ENCODE peak calls at places on chromosomes 3 and 15, in six cellular contexts. One of them, this sample, is unnamed.

GRCh38 chr15:93985925-93986324 is 245.4 kb upstream of the MCTP2 start:
- DNase-seq in IMR-90: no peak
- DNase-seq in esophagus muscularis mucosa: no peak
- DNase-seq in A549: no peak
- DNase-seq in GM12878: no peak
- DNase-seq in testis: no peak
- DNase-seq in this sample: no peak

GRCh38 chr3:72487078-72487765 is 361.0 kb downstream of the SHQ1 start:
- DNase-seq in testis: peak
- DNase-seq in IMR-90: peak
- DNase-seq in A549: peak
- DNase-seq in GM12878: no peak
- DNase-seq in esophagus muscularis mucosa: peak
- DNase-seq in this sample: peak

GRCh38 chr3:71581451-71581980 is 2.0 kb downstream of the FOXP1 start:
- DNase-seq in IMR-90: no peak
- DNase-seq in testis: peak
- DNase-seq in esophagus muscularis mucosa: peak
- DNase-seq in GM12878: no peak
- DNase-seq in A549: no peak
- DNase-seq in this sample: peak

GRCh38 chr3:188404124-188404523 is 250.2 kb downstream of the LPP start:
- DNase-seq in IMR-90: no peak
- DNase-seq in GM12878: no peak
- DNase-seq in testis: no peak
- DNase-seq in A549: no peak
- DNase-seq in esophagus muscularis mucosa: no peak
- DNase-seq in this sample: no peak

GRCh38 chr3:109334572-109334971 is 2.8 kb downstream of the DPPA4 start:
- DNase-seq in IMR-90: no peak
- DNase-seq in testis: no peak
- DNase-seq in GM12878: no peak
- DNase-seq in A549: no peak
- DNase-seq in esophagus muscularis mucosa: no peak
- DNase-seq in this sample: no peak

GRCh38 chr3:188133646-188134045 is 20.3 kb upstream of the LPP start:
- DNase-seq in IMR-90: peak
- DNase-seq in A549: no peak
- DNase-seq in GM12878: no peak
- DNase-seq in testis: no peak
- DNase-seq in esophagus muscularis mucosa: no peak
- DNase-seq in this sample: no peak

GRCh38 chr3:66416556-66417304 is 84.1 kb downstream of the LRIG1 start:
- DNase-seq in testis: peak
- DNase-seq in esophagus muscularis mucosa: no peak
- DNase-seq in A549: no peak
- DNase-seq in IMR-90: peak
- DNase-seq in GM12878: no peak
- DNase-seq in this sample: no peak

GRCh38 chr3:171480526-171480925 is 20.3 kb upstream of the TNIK start:
- DNase-seq in IMR-90: no peak
- DNase-seq in GM12878: peak
- DNase-seq in esophagus muscularis mucosa: no peak
- DNase-seq in testis: no peak
- DNase-seq in A549: no peak
- DNase-seq in this sample: peak

GRCh38 chr3:72629191-72629611 is 219.0 kb downstream of the SHQ1 start:
- DNase-seq in testis: no peak
- DNase-seq in A549: no peak
- DNase-seq in IMR-90: no peak
- DNase-seq in GM12878: no peak
- DNase-seq in esophagus muscularis mucosa: no peak
- DNase-seq in this sample: no peak

GRCh38 chr3:72227536-72228070 is 442.7 kb upstream of the PROK2 start:
- DNase-seq in testis: no peak
- DNase-seq in esophagus muscularis mucosa: no peak
- DNase-seq in A549: no peak
- DNase-seq in GM12878: no peak
- DNase-seq in IMR-90: no peak
- DNase-seq in this sample: no peak

GRCh38 chr3:43773273-43774104 is 82.8 kb downstream of the ABHD5 start:
- DNase-seq in testis: peak
- DNase-seq in IMR-90: peak
- DNase-seq in esophagus muscularis mucosa: no peak
- DNase-seq in GM12878: no peak
- DNase-seq in A549: no peak
- DNase-seq in this sample: no peak

GRCh38 chr15:35624881-35625280 is 78.9 kb upstream of the DPH6 start:
- DNase-seq in GM12878: no peak
- DNase-seq in IMR-90: peak
- DNase-seq in testis: no peak
- DNase-seq in A549: no peak
- DNase-seq in esophagus muscularis mucosa: no peak
- DNase-seq in this sample: no peak

GRCh38 chr15:101067660-101068522 is 148.7 kb downstream of the LRRK1 start:
- DNase-seq in esophagus muscularis mucosa: no peak
- DNase-seq in testis: no peak
- DNase-seq in IMR-90: peak
- DNase-seq in GM12878: no peak
- DNase-seq in A549: no peak
- DNase-seq in this sample: no peak

GRCh38 chr15:90807074-90807646 is 61.2 kb upstream of the FURIN start:
- DNase-seq in A549: no peak
- DNase-seq in esophagus muscularis mucosa: no peak
- DNase-seq in testis: no peak
- DNase-seq in GM12878: no peak
- DNase-seq in IMR-90: no peak
- DNase-seq in this sample: no peak

GRCh38 chr15:93341164-93341563 is 252.2 kb upstream of the RGMA start:
- DNase-seq in IMR-90: no peak
- DNase-seq in A549: no peak
- DNase-seq in GM12878: no peak
- DNase-seq in esophagus muscularis mucosa: no peak
- DNase-seq in testis: no peak
- DNase-seq in this sample: no peak

GRCh38 chr3:72412557-72412956 is 435.7 kb downstream of the SHQ1 start:
- DNase-seq in esophagus muscularis mucosa: no peak
- DNase-seq in GM12878: no peak
- DNase-seq in A549: no peak
- DNase-seq in IMR-90: no peak
- DNase-seq in testis: no peak
- DNase-seq in this sample: no peak

GRCh38 chr15:86231864-86232801 is 152.5 kb downstream of the AGBL1 start:
- DNase-seq in IMR-90: no peak
- DNase-seq in testis: peak
- DNase-seq in A549: peak
- DNase-seq in esophagus muscularis mucosa: no peak
- DNase-seq in GM12878: no peak
- DNase-seq in this sample: no peak

GRCh38 chr3:137987723-137988122 is 22.2 kb upstream of the CLDN18 start:
- DNase-seq in IMR-90: no peak
- DNase-seq in GM12878: no peak
- DNase-seq in esophagus muscularis mucosa: no peak
- DNase-seq in A549: no peak
- DNase-seq in testis: no peak
- DNase-seq in this sample: no peak

GRCh38 chr3:56800373-56801150 is 1.2 kb downstream of the ARHGEF3 start:
- DNase-seq in A549: no peak
- DNase-seq in GM12878: no peak
- DNase-seq in IMR-90: no peak
- DNase-seq in esophagus muscularis mucosa: no peak
- DNase-seq in testis: no peak
- DNase-seq in this sample: peak

GRCh38 chr3:120425877-120426276 is 24.9 kb downstream of the FSTL1 start:
- DNase-seq in esophagus muscularis mucosa: no peak
- DNase-seq in A549: no peak
- DNase-seq in GM12878: no peak
- DNase-seq in testis: no peak
- DNase-seq in IMR-90: peak
- DNase-seq in this sample: peak

GRCh38 chr3:69770976-69771634 is 31.8 kb downstream of the MITF start:
- DNase-seq in IMR-90: peak
- DNase-seq in esophagus muscularis mucosa: no peak
- DNase-seq in testis: no peak
- DNase-seq in GM12878: no peak
- DNase-seq in A549: no peak
- DNase-seq in this sample: peak

GRCh38 chr3:72310028-72310987 is 525.4 kb upstream of the PROK2 start:
- DNase-seq in testis: no peak
- DNase-seq in IMR-90: peak
- DNase-seq in GM12878: peak
- DNase-seq in A549: no peak
- DNase-seq in esophagus muscularis mucosa: no peak
- DNase-seq in this sample: peak

GRCh38 chr15:25670025-25670554 is 193.0 kb downstream of the ATP10A start:
- DNase-seq in testis: peak
- DNase-seq in A549: no peak
- DNase-seq in esophagus muscularis mucosa: no peak
- DNase-seq in IMR-90: peak
- DNase-seq in GM12878: no peak
- DNase-seq in this sample: no peak

GRCh38 chr15:98981851-98982722 is 25.5 kb downstream of the PGPEP1L start:
- DNase-seq in esophagus muscularis mucosa: peak
- DNase-seq in A549: no peak
- DNase-seq in GM12878: peak
- DNase-seq in IMR-90: peak
- DNase-seq in testis: no peak
- DNase-seq in this sample: no peak

GRCh38 chr3:121111914-121112612 is 204.1 kb downstream of the STXBP5L start:
- DNase-seq in IMR-90: no peak
- DNase-seq in esophagus muscularis mucosa: no peak
- DNase-seq in GM12878: no peak
- DNase-seq in A549: no peak
- DNase-seq in testis: no peak
- DNase-seq in this sample: no peak

GRCh38 chr15:34043391-34043790 is 4.4 kb upstream of the AVEN start:
- DNase-seq in IMR-90: no peak
- DNase-seq in GM12878: no peak
- DNase-seq in esophagus muscularis mucosa: no peak
- DNase-seq in testis: no peak
- DNase-seq in A549: no peak
- DNase-seq in this sample: no peak

GRCh38 chr15:76512971-76513370 is 176.4 kb downstream of the ISL2 start:
- DNase-seq in GM12878: no peak
- DNase-seq in IMR-90: peak
- DNase-seq in testis: no peak
- DNase-seq in esophagus muscularis mucosa: no peak
- DNase-seq in A549: no peak
- DNase-seq in this sample: no peak

GRCh38 chr3:66303556-66303955 is 82.8 kb downstream of the SLC25A26 start:
- DNase-seq in esophagus muscularis mucosa: no peak
- DNase-seq in IMR-90: no peak
- DNase-seq in testis: no peak
- DNase-seq in GM12878: no peak
- DNase-seq in A549: no peak
- DNase-seq in this sample: no peak

GRCh38 chr3:87311309-87311708 is 34.9 kb upstream of the POU1F1 start:
- DNase-seq in GM12878: no peak
- DNase-seq in IMR-90: no peak
- DNase-seq in esophagus muscularis mucosa: no peak
- DNase-seq in A549: no peak
- DNase-seq in testis: no peak
- DNase-seq in this sample: no peak

GRCh38 chr3:38138347-38139190 is at the start of gene MYD88:
- DNase-seq in IMR-90: peak
- DNase-seq in GM12878: no peak
- DNase-seq in esophagus muscularis mucosa: peak
- DNase-seq in A549: peak
- DNase-seq in testis: peak
- DNase-seq in this sample: peak
- TF ChIP-seq POLR2A in IMR-90: no peak
- TF ChIP-seq POLR2A in GM12878: peak
- TF ChIP-seq POLR2A in esophagus muscularis mucosa: no peak
- TF ChIP-seq POLR2A in A549: peak
- TF ChIP-seq POLR2A in testis: no peak
- TF ChIP-seq POLR2A in this sample: peak

GRCh38 chr3:124276863-124277515 is 285.1 kb upstream of the ROPN1 start:
- DNase-seq in esophagus muscularis mucosa: no peak
- DNase-seq in IMR-90: no peak
- DNase-seq in A549: no peak
- DNase-seq in testis: peak
- DNase-seq in GM12878: no peak
- DNase-seq in this sample: no peak

GRCh38 chr3:124276163-124276862 is 284.4 kb upstream of the ROPN1 start:
- DNase-seq in GM12878: no peak
- DNase-seq in testis: no peak
- DNase-seq in IMR-90: no peak
- DNase-seq in A549: no peak
- DNase-seq in esophagus muscularis mucosa: no peak
- DNase-seq in this sample: no peak

GRCh38 chr3:124273651-124274050 is 281.7 kb upstream of the ROPN1 start:
- DNase-seq in testis: no peak
- DNase-seq in IMR-90: peak
- DNase-seq in GM12878: no peak
- DNase-seq in A549: no peak
- DNase-seq in esophagus muscularis mucosa: no peak
- DNase-seq in this sample: no peak

GRCh38 chr3:124277516-124277890 is 285.6 kb upstream of the ROPN1 start:
- DNase-seq in GM12878: no peak
- DNase-seq in A549: no peak
- DNase-seq in esophagus muscularis mucosa: no peak
- DNase-seq in IMR-90: peak
- DNase-seq in testis: peak
- DNase-seq in this sample: peak

DNA sequence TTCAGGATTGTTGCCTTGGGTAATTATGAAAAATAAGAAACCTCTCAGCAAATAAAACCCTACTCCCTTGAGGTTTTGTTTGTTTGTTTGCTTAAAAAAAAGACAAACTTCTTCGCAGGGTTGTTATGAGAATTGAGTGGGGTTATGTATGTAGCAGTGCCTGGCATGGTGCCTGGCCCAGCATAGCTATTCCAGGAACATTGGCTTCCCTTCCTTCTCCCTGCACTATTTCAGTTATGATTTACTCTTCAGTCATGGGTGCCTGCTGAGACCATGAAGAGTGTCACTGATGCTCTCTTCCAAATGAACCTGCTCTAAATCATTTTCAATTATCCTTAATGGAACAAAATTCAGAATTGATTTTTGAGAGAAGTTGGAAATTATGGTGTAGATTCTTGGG is 283.5 kb upstream of the ROPN1 start:
- DNase-seq in testis: peak
- DNase-seq in GM12878: no peak
- DNase-seq in IMR-90: no peak
- DNase-seq in A549: no peak
- DNase-seq in esophagus muscularis mucosa: no peak
- DNase-seq in this sample: peak
- H3K27ac ChIP-seq in testis: peak
- H3K27ac ChIP-seq in GM12878: no peak
- H3K27ac ChIP-seq in IMR-90: no peak
- H3K27ac ChIP-seq in A549: no peak
- H3K27ac ChIP-seq in esophagus muscularis mucosa: peak
- H3K27ac ChIP-seq in this sample: no peak

GRCh38 chr15:73050561-73051297 is 1.5 kb upstream of the NEO1 start:
- DNase-seq in testis: no peak
- DNase-seq in GM12878: no peak
- DNase-seq in IMR-90: no peak
- DNase-seq in esophagus muscularis mucosa: no peak
- DNase-seq in A549: no peak
- DNase-seq in this sample: no peak
- TF ChIP-seq CTCF in testis: no peak
- TF ChIP-seq CTCF in GM12878: no peak
- TF ChIP-seq CTCF in IMR-90: no peak
- TF ChIP-seq CTCF in esophagus muscularis mucosa: no peak
- TF ChIP-seq CTCF in A549: no peak
- TF ChIP-seq CTCF in this sample: no peak

GRCh38 chr15:65184944-65185717 is at the start of gene CLPX:
- DNase-seq in IMR-90: peak
- DNase-seq in A549: peak
- DNase-seq in GM12878: peak
- DNase-seq in testis: peak
- DNase-seq in esophagus muscularis mucosa: peak
- DNase-seq in this sample: peak
- TF ChIP-seq POLR2A in IMR-90: peak
- TF ChIP-seq POLR2A in A549: peak
- TF ChIP-seq POLR2A in GM12878: peak
- TF ChIP-seq POLR2A in testis: no peak
- TF ChIP-seq POLR2A in esophagus muscularis mucosa: peak
- TF ChIP-seq POLR2A in this sample: peak

This sample was measured in endothelial cell of umbilical vein.